ENCODE peak calls at places on chromosome 19, in four cellular contexts. B is SJCRH30, S is endodermal cell, C is small intestine. D is an unnamed sample.

GRCh38 chr19:30670562-30671513 is 298.7 kb downstream of the ZNF536 start:
- DNase-seq in B (no peak), S (no peak), C (no peak), D (no peak)

GRCh38 chr19:32041681-32042292 is 303.6 kb upstream of the ZNF507 start:
- DNase-seq in B (peak; percentile 65), S (peak; percentile 76), C (peak; percentile 29), D (peak; percentile 68)

GRCh38 chr19:55439052-55439451 is 4.0 kb downstream of the SHISA7 start:
- DNase-seq in B (no peak), S (no peak), C (no peak), D (no peak)

GRCh38 chr19:17873661-17874422 is 2.1 kb downstream of the SLC5A5 start:
- DNase-seq in B (peak; percentile 34), S (peak; percentile 96), C (peak; percentile 53), D (peak; percentile 91)

GRCh38 chr19:19550454-19550842 is 12.4 kb downstream of the CILP2 start:
- DNase-seq in B (no peak), S (no peak), C (no peak), D (no peak)

GRCh38 chr19:18763674-18764590 is 27.2 kb downstream of the COMP start:
- DNase-seq in B (peak; percentile 75), S (no peak), C (no peak), D (no peak)

GRCh38 chr19:46537136-46538097 is 41.8 kb upstream of the PNMA8B start:
- DNase-seq in B (peak; percentile 37), S (peak; percentile 85), C (peak; percentile 38), D (no peak)

GRCh38 chr19:13723206-13723605 is 41.1 kb upstream of the MRI1 start:
- DNase-seq in B (no peak), S (no peak), C (no peak), D (no peak)

GRCh38 chr19:39193785-39194184 is 3.0 kb upstream of the NCCRP1 start:
- DNase-seq in B (no peak), S (no peak), C (peak; percentile 93), D (no peak)

GRCh38 chr19:11151181-11151580 is 4.4 kb downstream of the SPC24 start:
- DNase-seq in B (no peak), S (no peak), C (no peak), D (no peak)

GRCh38 chr19:406999-407491 is 1.9 kb downstream of the C2CD4C start:
- DNase-seq in B (no peak), S (peak; percentile 50), C (no peak), D (no peak)

GRCh38 chr19:42422576-42423461 is 4.4 kb downstream of the LIPE start:
- DNase-seq in B (no peak), S (peak; percentile 74), C (peak; percentile 63), D (peak; percentile 70)

GRCh38 chr19:1247747-1248453 is 483 bp upstream of the MIDN start:
- DNase-seq in B (peak; percentile 75), S (peak; percentile 87), C (peak; percentile 72), D (no peak)

GRCh38 chr19:620166-620862 is 13.0 kb downstream of the POLRMT start:
- DNase-seq in B (no peak), S (no peak), C (no peak), D (no peak)

GRCh38 chr19:19451429-19452240 is 46.2 kb downstream of the GATAD2A start:
- DNase-seq in B (no peak), S (no peak), C (no peak), D (no peak)

GRCh38 chr19:19434483-19435045 is 29.1 kb downstream of the GATAD2A start:
- DNase-seq in B (no peak), S (no peak), C (no peak), D (no peak)

GRCh38 chr19:44748426-44749254 is at the start of gene BCL3:
- DNase-seq in B (peak; percentile 66), S (peak; percentile 66), C (peak; percentile 87), D (no peak)

GRCh38 chr19:48926909-48927308 is 6.6 kb upstream of the DHDH start:
- DNase-seq in B (no peak), S (no peak), C (peak; percentile 32), D (no peak)

GRCh38 chr19:19040417-19040816 is 7.0 kb downstream of the ARMC6 start:
- DNase-seq in B (no peak), S (no peak), C (no peak), D (no peak)

GRCh38 chr19:45876411-45877197 is 9.3 kb downstream of the IRF2BP1 start:
- DNase-seq in B (peak; percentile 80), S (peak; percentile 85), C (peak; percentile 34), D (no peak)

GRCh38 chr19:6588508-6589345 is 2.2 kb downstream of the CD70 start:
- DNase-seq in B (no peak), S (no peak), C (no peak), D (no peak)

GRCh38 chr19:10565028-10565566 is 713 bp downstream of the KRI1 start:
- DNase-seq in B (peak; percentile 47), S (peak; percentile 86), C (peak; percentile 51), D (peak; percentile 37)

GRCh38 chr19:45947926-45948325 is 25.7 kb downstream of the NOVA2 start:
- DNase-seq in B (no peak), S (no peak), C (no peak), D (no peak)

GRCh38 chr19:44753932-44754742 is 5.6 kb downstream of the BCL3 start:
- DNase-seq in B (peak; percentile 93), S (peak; percentile 87), C (peak; percentile 95), D (peak; percentile 68)

GRCh38 chr19:29660835-29661234 is 4.4 kb upstream of the PLEKHF1 start:
- DNase-seq in B (no peak), S (no peak), C (no peak), D (no peak)

GRCh38 chr19:7067716-7068115 is 1.8 kb upstream of the ZNF557 start:
- DNase-seq in B (no peak), S (no peak), C (no peak), D (no peak)

GRCh38 chr19:39810424-39810823 is 23.5 kb downstream of the DYRK1B start:
- DNase-seq in B (no peak), S (no peak), C (no peak), D (no peak)

GRCh38 chr19:30719189-30719990 is 347.2 kb downstream of the ZNF536 start:
- DNase-seq in B (peak; percentile 85), S (peak; percentile 73), C (peak; percentile 65), D (no peak)

GRCh38 chr19:14775855-14776254 is 2.5 kb downstream of the ADGRE2 start:
- DNase-seq in B (no peak), S (no peak), C (no peak), D (no peak)
- H3K4me3 ChIP-seq in B (peak overlapping the region; percentile 48), S (no peak overlapping the region), C (no peak overlapping the region), D (peak overlapping the region; percentile 29)

GRCh38 chr19:16624236-16624635 is 3.8 kb downstream of the MED26 start:
- DNase-seq in B (no peak), S (no peak), C (no peak), D (no peak)
- H3K4me1 ChIP-seq in B (no peaks in the 10 kb centered on the region), S (peaks cover 4% of the 10 kb centered on the region), C (peaks cover 8% of the 10 kb centered on the region), D (peaks cover 5% of the 10 kb centered on the region)

DNA sequence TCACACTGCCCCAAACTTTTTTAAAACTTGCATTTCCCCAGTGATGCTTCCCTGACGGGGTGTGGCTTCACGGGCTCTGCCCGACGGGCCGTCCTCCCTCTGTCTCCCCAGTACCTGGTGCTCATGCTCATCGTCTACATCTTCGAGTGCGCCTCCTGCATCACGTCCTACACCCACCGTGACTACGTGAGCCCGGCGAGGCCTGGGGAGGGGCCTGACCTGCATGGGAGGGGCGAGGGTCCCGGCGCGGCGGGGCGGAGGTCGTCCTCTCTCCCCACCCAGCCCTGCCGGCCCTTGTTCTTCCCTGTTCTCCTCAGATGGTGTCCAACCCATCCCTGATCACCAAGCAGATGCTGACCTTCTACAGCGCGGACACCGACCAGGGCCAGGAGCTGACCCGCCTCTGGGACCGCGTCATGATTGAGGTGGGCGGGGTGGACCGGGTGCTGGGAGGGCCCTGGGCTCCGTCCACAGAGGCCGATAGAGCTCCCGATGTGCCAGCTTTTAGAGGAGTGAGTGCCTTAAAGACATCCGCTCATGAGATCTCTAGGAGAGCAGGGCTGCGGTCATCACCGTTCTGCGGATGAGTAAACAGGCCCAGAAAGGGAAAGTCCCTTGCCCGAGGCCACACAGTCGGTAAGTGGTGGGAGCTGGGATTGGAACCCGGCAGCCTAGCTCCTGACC is 6.9 kb downstream of the UPK1A start:
- DNase-seq in B (no peak), S (peak; percentile 92), C (peak; percentile 25), D (peak; percentile 70)
- H3K4me3 ChIP-seq in B (no peak overlapping the region), S (peak overlapping the region; percentile 75), C (no peak overlapping the region), D (peak overlapping the region; percentile 31)

GRCh38 chr19:5122121-5122400 is 153.1 kb downstream of the KDM4B start:
- DNase-seq in B (no peak), S (no peak), C (no peak), D (no peak)
- H3K4me1 ChIP-seq in B (peaks cover 4% of the 10 kb centered on the region), S (peaks cover under 1% of the 10 kb centered on the region), C (no peaks in the 10 kb centered on the region), D (no peaks in the 10 kb centered on the region)